ENCODE peak calls at places on chromosome 1, in five cellular contexts. One of them, this sample, is unnamed.

GRCh38 chr1:247487057-247487456 is 29.2 kb upstream of the OR2B11 start:
- DNase-seq in kidney tubule cell: peak
- DNase-seq in tibial artery: no peak
- DNase-seq in CMK: no peak
- DNase-seq in iPS DF 6.9: peak
- DNase-seq in this sample: peak

GRCh38 chr1:57945045-57945444 is 521.2 kb upstream of the DAB1 start:
- DNase-seq in CMK: no peak
- DNase-seq in tibial artery: no peak
- DNase-seq in kidney tubule cell: no peak
- DNase-seq in iPS DF 6.9: no peak
- DNase-seq in this sample: no peak

GRCh38 chr1:172277277-172277676 is 143.2 kb upstream of the C1orf105 start:
- DNase-seq in iPS DF 6.9: no peak
- DNase-seq in kidney tubule cell: no peak
- DNase-seq in CMK: no peak
- DNase-seq in tibial artery: no peak
- DNase-seq in this sample: no peak

GRCh38 chr1:181086926-181087325 is 1.6 kb upstream of the IER5 start:
- DNase-seq in CMK: no peak
- DNase-seq in tibial artery: no peak
- DNase-seq in iPS DF 6.9: no peak
- DNase-seq in kidney tubule cell: peak
- DNase-seq in this sample: no peak

GRCh38 chr1:232937741-232938375 is 12.6 kb upstream of the NTPCR start:
- DNase-seq in CMK: peak
- DNase-seq in tibial artery: no peak
- DNase-seq in kidney tubule cell: no peak
- DNase-seq in iPS DF 6.9: no peak
- DNase-seq in this sample: peak

GRCh38 chr1:226882187-226882586 is 11.8 kb downstream of the PSEN2 start:
- DNase-seq in iPS DF 6.9: no peak
- DNase-seq in tibial artery: no peak
- DNase-seq in kidney tubule cell: no peak
- DNase-seq in CMK: no peak
- DNase-seq in this sample: no peak

GRCh38 chr1:224809613-224810012 is 119.9 kb upstream of the DNAH14 start:
- DNase-seq in tibial artery: no peak
- DNase-seq in iPS DF 6.9: no peak
- DNase-seq in kidney tubule cell: no peak
- DNase-seq in CMK: no peak
- DNase-seq in this sample: no peak

GRCh38 chr1:221724931-221725605 is 16.8 kb downstream of the DUSP10 start:
- DNase-seq in iPS DF 6.9: no peak
- DNase-seq in tibial artery: peak
- DNase-seq in kidney tubule cell: peak
- DNase-seq in CMK: no peak
- DNase-seq in this sample: no peak

GRCh38 chr1:161139765-161140164 is 7.3 kb upstream of the DEDD start:
- DNase-seq in tibial artery: peak
- DNase-seq in iPS DF 6.9: no peak
- DNase-seq in CMK: no peak
- DNase-seq in kidney tubule cell: peak
- DNase-seq in this sample: peak

GRCh38 chr1:204441558-204441957 is 29.9 kb upstream of the PPP1R15B start:
- DNase-seq in tibial artery: no peak
- DNase-seq in iPS DF 6.9: no peak
- DNase-seq in CMK: no peak
- DNase-seq in kidney tubule cell: no peak
- DNase-seq in this sample: no peak

GRCh38 chr1:19046972-19047371 is 90.5 kb upstream of the IFFO2 start:
- DNase-seq in tibial artery: no peak
- DNase-seq in CMK: no peak
- DNase-seq in kidney tubule cell: no peak
- DNase-seq in iPS DF 6.9: no peak
- DNase-seq in this sample: no peak

GRCh38 chr1:24283326-24284155 is 35.6 kb upstream of the GRHL3 start:
- DNase-seq in tibial artery: no peak
- DNase-seq in kidney tubule cell: peak
- DNase-seq in CMK: no peak
- DNase-seq in iPS DF 6.9: no peak
- DNase-seq in this sample: no peak

GRCh38 chr1:224435318-224435763 is 744 bp upstream of the WDR26 start:
- DNase-seq in CMK: no peak
- DNase-seq in tibial artery: peak
- DNase-seq in iPS DF 6.9: no peak
- DNase-seq in kidney tubule cell: peak
- DNase-seq in this sample: peak

GRCh38 chr1:7436056-7437005 is 334.8 kb upstream of the VAMP3 start:
- DNase-seq in tibial artery: no peak
- DNase-seq in CMK: no peak
- DNase-seq in iPS DF 6.9: no peak
- DNase-seq in kidney tubule cell: no peak
- DNase-seq in this sample: no peak

GRCh38 chr1:79982218-79982617 is 975.7 kb upstream of the ADGRL4 start:
- DNase-seq in tibial artery: peak
- DNase-seq in kidney tubule cell: no peak
- DNase-seq in CMK: no peak
- DNase-seq in iPS DF 6.9: no peak
- DNase-seq in this sample: no peak

GRCh38 chr1:200415227-200415626 is 5.4 kb upstream of the ZNF281 start:
- DNase-seq in tibial artery: no peak
- DNase-seq in iPS DF 6.9: no peak
- DNase-seq in CMK: no peak
- DNase-seq in kidney tubule cell: no peak
- DNase-seq in this sample: no peak